ENCODE peak calls at places on chromosomes 2 and 18, in six cellular contexts. F, Q, D, I, L and C are unnamed samples.

GRCh38 chr2:113795405-113795920 is 39.0 kb upstream of the SLC35F5 start:
- DNase-seq in F (no peak), L (no peak), D (no peak), I (no peak), Q (no peak), C (no peak)

GRCh38 chr2:241514545-241514944 is 6.2 kb upstream of the STK25 start:
- DNase-seq in I (no peak), F (no peak), D (no peak), L (no peak), Q (no peak), C (no peak)

GRCh38 chr2:235936493-235936892 is 231.7 kb downstream of the GBX2 start:
- DNase-seq in I (no peak), D (no peak), L (no peak), Q (no peak), F (peak), C (no peak)

GRCh38 chr2:36123995-36124394 is 231.6 kb upstream of the CRIM1 start:
- DNase-seq in D (no peak), L (no peak), F (no peak), I (no peak), Q (no peak), C (no peak)

GRCh38 chr18:11251891-11252270 is 102.5 kb upstream of the PIEZO2 start:
- DNase-seq in L (no peak), F (no peak), D (no peak), Q (no peak), I (peak), C (no peak)

GRCh38 chr2:8501061-8501460 is 180.8 kb upstream of the ID2 start:
- DNase-seq in L (no peak), I (no peak), D (no peak), Q (no peak), F (no peak), C (no peak)

GRCh38 chr2:88038263-88039105 is 17.1 kb downstream of the KRCC1 start:
- DNase-seq in L (no peak), I (no peak), D (peak), Q (peak), F (no peak), C (peak)

GRCh38 chr2:5664197-5664728 is 27.9 kb upstream of the SOX11 start:
- DNase-seq in I (no peak), F (no peak), D (no peak), Q (no peak), L (no peak), C (no peak)

GRCh38 chr2:102396012-102396411 is 26.9 kb upstream of the IL18RAP start:
- DNase-seq in I (no peak), Q (no peak), F (no peak), D (no peak), L (no peak), C (no peak)

GRCh38 chr2:14713248-14713647 is 80.7 kb downstream of the LRATD1 start:
- DNase-seq in D (no peak), Q (no peak), L (no peak), I (no peak), F (peak), C (no peak)

GRCh38 chr2:23384551-23385349 is at the start of gene KLHL29:
- DNase-seq in F (peak), Q (peak), L (no peak), D (no peak), I (peak), C (no peak)

GRCh38 chr2:122319551-122320132 is 564.2 kb downstream of the TSN start:
- DNase-seq in D (no peak), F (no peak), L (no peak), Q (no peak), I (no peak), C (no peak)

GRCh38 chr2:85628658-85629057 is 12.7 kb downstream of the USP39 start:
- DNase-seq in L (no peak), Q (no peak), F (peak), I (no peak), D (no peak), C (no peak)

GRCh38 chr2:138974651-138975050 is 194.5 kb upstream of the NXPH2 start:
- DNase-seq in I (no peak), L (no peak), D (no peak), F (no peak), Q (no peak), C (no peak)

GRCh38 chr2:96907405-96908041 is 37.6 kb upstream of the SEMA4C start:
- DNase-seq in I (peak), D (no peak), Q (no peak), F (no peak), L (no peak), C (peak)

GRCh38 chr18:48459016-48459415 is 49.8 kb upstream of the ZBTB7C start:
- DNase-seq in D (no peak), Q (no peak), F (no peak), I (no peak), L (no peak), C (no peak)

GRCh38 chr2:5981241-5982055 is 289.3 kb downstream of the SOX11 start:
- DNase-seq in D (no peak), Q (no peak), I (no peak), F (no peak), L (no peak), C (no peak)

GRCh38 chr2:206989306-206989705 is 50.0 kb downstream of the CPO start:
- DNase-seq in F (peak), D (no peak), Q (peak), I (peak), L (no peak), C (no peak)

GRCh38 chr2:155583674-155584195 is 748.8 kb downstream of the NR4A2 start:
- DNase-seq in F (no peak), L (no peak), Q (no peak), D (no peak), I (no peak), C (no peak)

GRCh38 chr18:76495435-76496199 is 575 bp upstream of the ZNF516 start:
- DNase-seq in I (peak), D (no peak), L (no peak), F (peak), Q (peak), C (no peak)

GRCh38 chr2:65316072-65316471 is 88.4 kb downstream of the ACTR2 start:
- DNase-seq in Q (peak), I (no peak), F (no peak), L (no peak), D (no peak), C (peak)

GRCh38 chr2:233201271-233202013 is 50.0 kb upstream of the ATG16L1 start:
- DNase-seq in L (no peak), Q (no peak), I (no peak), F (peak), D (no peak), C (no peak)

DNA sequence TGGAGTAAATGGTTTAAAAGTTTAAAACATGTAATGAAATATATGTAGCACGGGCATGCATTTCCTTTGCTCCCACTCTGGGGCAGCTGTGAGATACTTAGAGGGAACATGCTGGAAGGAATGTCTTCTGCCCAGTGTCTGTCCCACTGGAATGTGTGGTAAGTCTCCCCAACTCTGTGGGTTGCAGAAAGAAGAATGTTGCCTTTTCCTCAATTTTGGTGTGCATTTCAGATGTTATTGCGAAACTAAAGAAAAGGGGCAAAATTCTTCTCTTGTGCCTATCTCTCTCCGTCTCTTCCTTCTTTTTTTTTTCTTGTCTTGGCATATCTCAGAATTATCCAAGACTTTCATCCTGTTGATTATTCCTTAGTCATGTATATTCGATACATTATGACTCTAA is 201.1 kb downstream of the SH3RF3 start:
- DNase-seq in I (no peak), F (no peak), L (no peak), D (no peak), Q (no peak), C (no peak)
- TF ChIP-seq CTCF in I (no peak), F (no peak), L (no peak), D (no peak), Q (no peak), C (no peak)

DNA sequence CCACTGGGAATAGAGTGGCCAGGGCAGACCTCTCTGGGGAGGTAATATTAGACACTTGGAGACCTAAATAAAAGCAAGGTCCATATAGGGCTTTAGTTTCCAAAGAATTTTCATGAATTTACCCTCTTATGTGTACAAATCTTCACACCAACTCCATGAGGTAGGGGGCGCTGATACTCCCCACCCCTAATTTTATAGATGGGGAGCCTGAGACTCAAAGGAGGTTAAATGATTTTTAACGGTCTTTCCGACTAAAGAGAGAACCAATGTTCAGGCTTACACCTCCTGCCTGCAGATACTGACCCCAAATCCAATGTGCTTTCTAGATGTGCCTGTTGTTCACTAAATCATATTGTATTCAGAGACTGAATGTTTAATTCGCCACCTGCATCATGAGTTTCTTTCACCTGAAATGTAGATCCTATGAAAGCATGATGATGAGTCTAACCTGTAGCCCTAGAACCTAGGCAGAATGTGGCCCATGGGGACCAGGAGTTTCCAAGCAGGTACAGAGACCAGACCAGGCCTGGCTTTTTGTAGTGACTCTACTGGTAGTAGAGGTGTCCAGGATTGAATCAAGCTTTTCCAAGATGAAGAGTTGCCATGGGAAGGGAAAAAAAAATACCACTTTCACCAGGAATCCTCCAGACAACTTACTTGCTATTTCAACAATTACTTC is 16.8 kb upstream of the PAX3 start:
- DNase-seq in I (no peak), Q (no peak), F (no peak), L (no peak), D (no peak), C (no peak)
- TF ChIP-seq CTCF in I (no peak), Q (no peak), F (peak), L (no peak), D (peak), C (no peak)

DNA sequence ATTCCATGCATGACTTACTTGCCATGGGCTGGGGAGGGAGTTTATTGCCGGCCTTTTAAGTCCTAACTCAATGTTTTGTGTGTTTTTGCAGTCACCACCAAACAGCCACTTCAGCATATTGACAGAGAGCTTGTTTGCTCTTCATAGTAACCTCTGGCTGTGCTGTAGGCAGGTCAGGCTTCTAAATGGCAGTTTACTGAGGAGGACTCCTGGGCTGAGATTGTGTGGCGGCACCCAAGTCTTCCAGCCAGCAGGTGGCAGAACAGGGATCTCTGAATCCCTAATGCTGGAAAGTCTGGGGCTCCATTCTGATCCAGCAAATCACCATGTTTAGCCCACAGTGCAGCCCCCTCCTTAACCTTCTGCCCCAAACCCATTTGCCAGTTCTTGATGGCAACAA is 121.2 kb downstream of the CAPN13 start:
- DNase-seq in F (peak), Q (no peak), D (no peak), I (no peak), L (no peak), C (no peak)
- TF ChIP-seq CTCF in F (peak), Q (no peak), D (peak), I (no peak), L (no peak), C (no peak)

DNA sequence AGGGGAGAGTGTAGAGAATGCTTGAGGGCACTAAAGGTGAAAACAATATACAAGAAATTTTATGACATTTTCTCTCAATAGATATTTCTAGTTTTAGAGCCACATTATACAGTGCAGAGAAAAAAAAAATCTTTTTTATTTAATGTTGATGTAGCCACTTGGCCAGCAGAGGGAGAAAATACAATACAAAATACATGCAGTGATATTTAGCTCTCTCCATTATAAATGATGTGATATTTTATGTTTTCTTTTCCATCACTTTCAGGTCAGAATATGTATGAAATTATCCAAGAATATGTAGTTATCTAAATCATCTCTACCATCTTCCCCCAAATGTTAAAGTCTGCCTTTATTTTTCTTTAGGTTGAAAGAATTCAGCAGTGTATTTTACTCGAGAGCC is 533.6 kb upstream of the FSHR start:
- DNase-seq in L (no peak), I (no peak), D (no peak), Q (no peak), F (no peak), C (no peak)
- TF ChIP-seq CTCF in L (no peak), I (peak), D (peak), Q (peak), F (peak), C (no peak)

GRCh38 chr2:234496442-234496834 is 443 bp downstream of the ARL4C start:
- DNase-seq in Q (peak), F (peak), D (no peak), I (no peak), L (no peak), C (no peak)

GRCh38 chr2:234497592-234498023 is 727 bp upstream of the ARL4C start:
- DNase-seq in D (no peak), L (no peak), Q (no peak), I (no peak), F (no peak), C (no peak)

GRCh38 chr2:234495801-234496441 is 960 bp downstream of the ARL4C start:
- DNase-seq in I (peak), Q (no peak), L (no peak), F (peak), D (no peak), C (no peak)

GRCh38 chr2:234495076-234495800 is 1.6 kb downstream of the ARL4C start:
- DNase-seq in D (no peak), Q (peak), I (no peak), F (no peak), L (no peak), C (no peak)

GRCh38 chr2:234496835-234497591 is at the start of gene ARL4C:
- DNase-seq in Q (peak), F (peak), D (no peak), L (no peak), I (peak), C (peak)
- TF ChIP-seq CTCF in Q (no peak), F (no peak), D (no peak), L (no peak), I (no peak), C (no peak)

GRCh38 chr2:62197017-62197586 is 1.2 kb downstream of the B3GNT2 start:
- DNase-seq in D (no peak), Q (peak), I (no peak), F (peak), L (no peak), C (no peak)
- TF ChIP-seq CTCF in D (no peak), Q (no peak), I (no peak), F (no peak), L (no peak), C (no peak)

DNA sequence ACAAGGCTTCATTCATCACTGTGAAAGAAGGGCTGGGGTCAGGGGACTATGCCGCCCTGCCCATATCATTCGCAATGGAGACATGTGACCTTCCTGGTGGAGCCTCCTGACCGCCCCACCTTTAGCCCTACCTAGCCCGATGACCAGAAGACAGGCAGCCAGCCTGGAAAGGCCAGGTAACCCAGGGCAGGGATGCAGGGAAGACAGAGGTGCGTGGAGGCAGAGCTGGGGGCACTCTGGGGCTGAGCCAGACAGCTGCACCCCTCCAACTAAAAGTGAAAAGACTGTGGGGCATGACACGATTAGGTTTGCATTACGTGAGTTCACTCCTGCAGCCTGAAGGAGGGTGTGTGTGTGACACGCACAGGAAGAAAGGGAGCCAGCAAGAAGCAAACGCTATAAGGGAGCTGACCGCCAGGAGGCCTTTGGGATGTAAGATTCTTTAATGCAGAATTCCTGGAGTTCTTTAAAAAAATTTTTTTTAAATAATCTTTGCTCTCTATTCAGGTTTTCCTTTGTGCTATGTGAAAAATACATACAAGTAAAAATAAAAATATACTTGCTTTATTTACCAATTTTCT is 3.7 kb upstream of the HES6 start:
- DNase-seq in F (no peak), I (no peak), D (no peak), Q (no peak), L (no peak), C (no peak)
- TF ChIP-seq CTCF in F (no peak), I (no peak), D (no peak), Q (no peak), L (no peak), C (no peak)

GRCh38 chr2:201327678-201328077 is 29.5 kb downstream of the FLACC1 start:
- DNase-seq in L (no peak), I (no peak), D (no peak), Q (no peak), F (no peak), C (no peak)
- TF ChIP-seq CTCF in L (no peak), I (no peak), D (no peak), Q (no peak), F (no peak), C (no peak)